ENCODE peak calls at places on chromosomes 1 and 21, in four cellular contexts. P is colonic mucosa, Z is transverse colon, S is mammary epithelial cell. X is an unnamed sample. For H3K4me1, the result is how much of the 10 kb centered on the place peaks cover.

GRCh38 chr1:42973799-42974198 is 15.1 kb upstream of the SLC2A1 start:
- DNase-seq in Z (no peak), P (no peak), S (no peak), X (no peak)

GRCh38 chr1:156632355-156632754 is 9.6 kb upstream of the BCAN start:
- DNase-seq in S (no peak), P (no peak), Z (no peak), X (no peak)

GRCh38 chr1:53600486-53600885 is 138.5 kb downstream of the GLIS1 start:
- DNase-seq in Z (peak), P (no peak), S (no peak), X (no peak)

GRCh38 chr1:31981976-31982375 is 31.7 kb upstream of the KHDRBS1 start:
- DNase-seq in Z (no peak), P (no peak), S (no peak), X (no peak)

GRCh38 chr1:208083715-208084085 is 160.5 kb downstream of the PLXNA2 start:
- DNase-seq in S (no peak), P (no peak), Z (no peak), X (no peak)

GRCh38 chr21:32713726-32714125 is 14.1 kb downstream of the SYNJ1 start:
- DNase-seq in P (no peak), Z (no peak), S (no peak), X (no peak)

GRCh38 chr1:109959632-109959973 is 25.0 kb upstream of the AHCYL1 start:
- DNase-seq in P (no peak), Z (no peak), S (no peak), X (no peak)

GRCh38 chr1:221908573-221908972 is 166.7 kb upstream of the DUSP10 start:
- DNase-seq in P (no peak), Z (no peak), S (no peak), X (no peak)

GRCh38 chr1:198245379-198245778 is 88.6 kb downstream of the NEK7 start:
- DNase-seq in S (no peak), P (no peak), Z (no peak), X (no peak)

GRCh38 chr1:85894651-85895050 is 186.4 kb upstream of the ZNHIT6 start:
- DNase-seq in Z (no peak), S (no peak), P (no peak), X (no peak)

GRCh38 chr1:7641587-7642417 is 129.3 kb upstream of the VAMP3 start:
- DNase-seq in P (no peak), S (no peak), Z (no peak), X (no peak)

GRCh38 chr1:113320272-113320671 is 70.0 kb upstream of the MAGI3 start:
- DNase-seq in Z (no peak), S (no peak), P (no peak), X (no peak)

GRCh38 chr1:200938955-200939354 is 44.3 kb downstream of the INAVA start:
- DNase-seq in S (no peak), P (no peak), Z (no peak), X (no peak)

GRCh38 chr21:42238185-42238934 is 19.4 kb downstream of the ABCG1 start:
- DNase-seq in P (no peak), S (no peak), Z (no peak), X (no peak)

GRCh38 chr1:151516031-151516511 is 4.9 kb downstream of the CGN start:
- DNase-seq in P (no peak), Z (no peak), S (peak), X (peak)

GRCh38 chr1:237164406-237165352 is 122.7 kb downstream of the RYR2 start:
- DNase-seq in Z (no peak), S (no peak), P (no peak), X (no peak)

GRCh38 chr1:85372683-85373446 is 92.1 kb downstream of the DDAH1 start:
- DNase-seq in Z (no peak), P (no peak), S (no peak), X (no peak)

GRCh38 chr1:80882552-80882951 is 918.2 kb upstream of the ADGRL2 start:
- DNase-seq in Z (no peak), S (peak), P (no peak), X (peak)

GRCh38 chr1:31535561-31535960 is 40.8 kb upstream of the TINAGL1 start:
- DNase-seq in S (peak), P (no peak), Z (no peak), X (no peak)

GRCh38 chr1:218886472-218886871 is 287.2 kb upstream of the LYPLAL1 start:
- DNase-seq in P (no peak), Z (no peak), S (peak), X (no peak)

GRCh38 chr1:82388679-82389078 is 587.9 kb downstream of the ADGRL2 start:
- DNase-seq in Z (no peak), S (peak), P (no peak), X (no peak)

GRCh38 chr1:93716974-93717373 is 35.3 kb upstream of the BCAR3 start:
- DNase-seq in P (no peak), Z (no peak), S (peak), X (no peak)

GRCh38 chr1:15408890-15409399 is 743 bp upstream of the EFHD2 start:
- DNase-seq in Z (no peak), S (no peak), P (no peak), X (no peak)

GRCh38 chr1:201877877-201878339 is 10.8 kb upstream of the SHISA4 start:
- DNase-seq in S (peak), P (no peak), Z (no peak), X (peak)

GRCh38 chr1:165444897-165445370 is at the start of gene RXRG:
- DNase-seq in S (peak), Z (no peak), P (no peak), X (no peak)

GRCh38 chr1:175373786-175374623 is 181.4 kb upstream of the KIAA0040 start:
- DNase-seq in P (peak), S (no peak), Z (no peak), X (peak)

GRCh38 chr1:16442273-16442672 is 1.7 kb downstream of the NECAP2 start:
- DNase-seq in Z (no peak), S (no peak), P (no peak), X (no peak)

GRCh38 chr1:244731651-244732050 is 78.7 kb downstream of the DESI2 start:
- DNase-seq in P (no peak), Z (no peak), S (no peak), X (no peak)

GRCh38 chr1:43934279-43934985 is 831 bp downstream of the ARTN start:
- DNase-seq in Z (peak), S (peak), P (peak), X (peak)

GRCh38 chr1:179814513-179814838 is 63.1 kb downstream of the TOR1AIP2 start:
- DNase-seq in S (no peak), P (no peak), Z (no peak), X (no peak)

GRCh38 chr21:38769253-38769780 is 36.4 kb upstream of the ETS2 start:
- DNase-seq in P (no peak), S (no peak), Z (no peak), X (no peak)
- H3K4me3 ChIP-seq in P (no peak), S (no peak), Z (no peak), X (no peak)

GRCh38 chr1:167593860-167594259 is 36.2 kb upstream of the RCSD1 start:
- DNase-seq in P (no peak), S (no peak), Z (no peak), X (no peak)
- H3K4me1 ChIP-seq in P (under half), S (under half), Z (under half), X (under half)

GRCh38 chr1:4661595-4661917 is 7.1 kb downstream of the AJAP1 start:
- DNase-seq in S (no peak), P (no peak), Z (no peak), X (no peak)
- TF ChIP-seq CTCF in S (no peak), P (no peak), Z (no peak), X (no peak)

DNA sequence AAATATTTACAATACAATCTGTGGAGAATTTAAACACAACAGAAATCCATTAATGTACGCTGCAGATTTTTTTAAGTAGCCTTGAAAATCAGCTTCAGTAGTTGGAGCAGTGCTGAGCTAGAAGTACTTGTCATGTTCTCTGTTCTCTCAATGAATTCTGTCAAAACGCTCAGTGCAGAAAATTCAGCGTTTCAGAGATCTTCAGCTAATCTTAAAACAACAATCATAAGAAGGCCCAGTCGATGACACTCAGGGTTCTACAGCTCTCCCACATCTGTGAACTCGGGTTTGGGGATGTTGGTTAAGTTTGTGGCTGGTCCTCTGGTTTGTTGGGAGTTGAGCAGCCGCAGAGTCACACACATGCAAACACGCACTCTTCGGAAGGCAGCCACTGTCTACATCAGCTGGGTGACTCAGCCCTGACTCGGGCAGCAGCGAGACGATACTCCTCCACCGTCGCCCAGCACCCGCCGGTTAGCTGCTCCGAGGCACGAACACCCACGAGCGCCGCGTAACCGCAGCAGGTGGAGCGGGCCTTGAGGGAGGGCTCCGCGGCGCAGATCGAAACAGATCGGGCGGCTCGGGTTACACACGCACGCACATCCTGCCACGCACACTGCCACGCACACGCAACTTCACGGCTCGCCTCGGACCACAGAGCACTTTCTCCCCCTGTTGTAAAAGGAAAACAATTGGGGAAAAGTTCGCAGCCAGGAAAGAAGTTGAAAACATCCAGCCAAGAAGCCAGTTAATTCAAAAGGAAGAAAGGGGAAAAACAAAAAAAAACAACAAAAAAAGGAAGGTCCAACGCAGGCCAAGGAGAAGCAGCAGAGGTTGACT is 161.2 kb downstream of the RUNX1 start:
- DNase-seq in P (peak), Z (peak), S (peak), X (peak)
- H3K4me3 ChIP-seq in P (peak), Z (peak), S (peak), X (peak)

X was measured in Caco-2.